ENCODE peak calls at places on chromosomes 3 and 15, in ten cellular contexts. One of them, this sample, is unnamed.

GRCh38 chr3:43243590-43244587 is 42.5 kb upstream of the SNRK start:
- DNase-seq in AG09309: peak
- DNase-seq in iris pigment epithelial cell: no peak
- DNase-seq in OCI-LY7: no peak
- DNase-seq in breast epithelium: no peak
- DNase-seq in stomach: no peak
- DNase-seq in mammary epithelial cell: no peak
- DNase-seq in stimulated activated naive B cell treated with anti-CD40 and anti-IgM and Interleukin-4, amounts not matched to agents 10 μg/mL and 1 μg/mL and 100 μg/mL, for 72 hours: no peak
- DNase-seq in left kidney: no peak
- DNase-seq in fibroblast of pulmonary artery: peak
- DNase-seq in this sample: no peak

GRCh38 chr15:69729167-69729748 is 276.6 kb downstream of the RPLP1 start:
- DNase-seq in fibroblast of pulmonary artery: peak
- DNase-seq in mammary epithelial cell: no peak
- DNase-seq in breast epithelium: no peak
- DNase-seq in iris pigment epithelial cell: peak
- DNase-seq in left kidney: peak
- DNase-seq in stimulated activated naive B cell treated with anti-CD40 and anti-IgM and Interleukin-4, amounts not matched to agents 10 μg/mL and 1 μg/mL and 100 μg/mL, for 72 hours: no peak
- DNase-seq in stomach: peak
- DNase-seq in OCI-LY7: peak
- DNase-seq in AG09309: no peak
- DNase-seq in this sample: peak

GRCh38 chr15:64619880-64620839 is 155.2 kb downstream of the RBPMS2 start:
- DNase-seq in OCI-LY7: no peak
- DNase-seq in fibroblast of pulmonary artery: peak
- DNase-seq in mammary epithelial cell: peak
- DNase-seq in iris pigment epithelial cell: peak
- DNase-seq in stimulated activated naive B cell treated with anti-CD40 and anti-IgM and Interleukin-4, amounts not matched to agents 10 μg/mL and 1 μg/mL and 100 μg/mL, for 72 hours: no peak
- DNase-seq in breast epithelium: no peak
- DNase-seq in stomach: no peak
- DNase-seq in AG09309: peak
- DNase-seq in left kidney: no peak
- DNase-seq in this sample: peak

GRCh38 chr3:63863150-63864007 is at the start of the genes ATXN7 and THOC7:
- DNase-seq in stomach: peak
- DNase-seq in iris pigment epithelial cell: peak
- DNase-seq in OCI-LY7: peak
- DNase-seq in stimulated activated naive B cell treated with anti-CD40 and anti-IgM and Interleukin-4, amounts not matched to agents 10 μg/mL and 1 μg/mL and 100 μg/mL, for 72 hours: peak
- DNase-seq in AG09309: no peak
- DNase-seq in breast epithelium: peak
- DNase-seq in mammary epithelial cell: peak
- DNase-seq in left kidney: peak
- DNase-seq in fibroblast of pulmonary artery: peak
- DNase-seq in this sample: peak

GRCh38 chr15:66228807-66229557 is 24.6 kb downstream of the MEGF11 start:
- DNase-seq in fibroblast of pulmonary artery: no peak
- DNase-seq in breast epithelium: no peak
- DNase-seq in iris pigment epithelial cell: no peak
- DNase-seq in stomach: no peak
- DNase-seq in stimulated activated naive B cell treated with anti-CD40 and anti-IgM and Interleukin-4, amounts not matched to agents 10 μg/mL and 1 μg/mL and 100 μg/mL, for 72 hours: no peak
- DNase-seq in mammary epithelial cell: no peak
- DNase-seq in OCI-LY7: no peak
- DNase-seq in left kidney: no peak
- DNase-seq in AG09309: no peak
- DNase-seq in this sample: no peak

GRCh38 chr3:181558870-181559269 is 152.9 kb upstream of the SOX2 start:
- DNase-seq in OCI-LY7: no peak
- DNase-seq in iris pigment epithelial cell: no peak
- DNase-seq in stomach: no peak
- DNase-seq in left kidney: no peak
- DNase-seq in breast epithelium: no peak
- DNase-seq in fibroblast of pulmonary artery: no peak
- DNase-seq in AG09309: no peak
- DNase-seq in stimulated activated naive B cell treated with anti-CD40 and anti-IgM and Interleukin-4, amounts not matched to agents 10 μg/mL and 1 μg/mL and 100 μg/mL, for 72 hours: no peak
- DNase-seq in mammary epithelial cell: no peak
- DNase-seq in this sample: no peak

GRCh38 chr3:45923755-45924154 is 19.5 kb upstream of the CXCR6 start:
- DNase-seq in mammary epithelial cell: peak
- DNase-seq in AG09309: no peak
- DNase-seq in stimulated activated naive B cell treated with anti-CD40 and anti-IgM and Interleukin-4, amounts not matched to agents 10 μg/mL and 1 μg/mL and 100 μg/mL, for 72 hours: no peak
- DNase-seq in breast epithelium: no peak
- DNase-seq in fibroblast of pulmonary artery: peak
- DNase-seq in left kidney: no peak
- DNase-seq in iris pigment epithelial cell: peak
- DNase-seq in stomach: no peak
- DNase-seq in OCI-LY7: no peak
- DNase-seq in this sample: peak

GRCh38 chr3:82745544-82745943 is 984.1 kb upstream of the GBE1 start:
- DNase-seq in OCI-LY7: no peak
- DNase-seq in left kidney: no peak
- DNase-seq in fibroblast of pulmonary artery: no peak
- DNase-seq in breast epithelium: no peak
- DNase-seq in iris pigment epithelial cell: peak
- DNase-seq in stomach: no peak
- DNase-seq in mammary epithelial cell: peak
- DNase-seq in AG09309: no peak
- DNase-seq in stimulated activated naive B cell treated with anti-CD40 and anti-IgM and Interleukin-4, amounts not matched to agents 10 μg/mL and 1 μg/mL and 100 μg/mL, for 72 hours: no peak
- DNase-seq in this sample: no peak

GRCh38 chr15:100596792-100597191 is 5.2 kb downstream of the LINS1 start:
- DNase-seq in iris pigment epithelial cell: no peak
- DNase-seq in stimulated activated naive B cell treated with anti-CD40 and anti-IgM and Interleukin-4, amounts not matched to agents 10 μg/mL and 1 μg/mL and 100 μg/mL, for 72 hours: peak
- DNase-seq in fibroblast of pulmonary artery: peak
- DNase-seq in AG09309: no peak
- DNase-seq in mammary epithelial cell: peak
- DNase-seq in OCI-LY7: no peak
- DNase-seq in stomach: peak
- DNase-seq in breast epithelium: peak
- DNase-seq in left kidney: peak
- DNase-seq in this sample: peak

GRCh38 chr15:26805470-26805869 is 32.6 kb upstream of the GABRB3 start:
- DNase-seq in left kidney: peak
- DNase-seq in fibroblast of pulmonary artery: no peak
- DNase-seq in stomach: no peak
- DNase-seq in iris pigment epithelial cell: no peak
- DNase-seq in breast epithelium: no peak
- DNase-seq in mammary epithelial cell: no peak
- DNase-seq in AG09309: no peak
- DNase-seq in OCI-LY7: no peak
- DNase-seq in stimulated activated naive B cell treated with anti-CD40 and anti-IgM and Interleukin-4, amounts not matched to agents 10 μg/mL and 1 μg/mL and 100 μg/mL, for 72 hours: no peak
- DNase-seq in this sample: no peak

GRCh38 chr15:66679657-66680108 is 22.4 kb upstream of the SMAD6 start:
- DNase-seq in stimulated activated naive B cell treated with anti-CD40 and anti-IgM and Interleukin-4, amounts not matched to agents 10 μg/mL and 1 μg/mL and 100 μg/mL, for 72 hours: no peak
- DNase-seq in left kidney: peak
- DNase-seq in fibroblast of pulmonary artery: peak
- DNase-seq in stomach: peak
- DNase-seq in mammary epithelial cell: no peak
- DNase-seq in iris pigment epithelial cell: peak
- DNase-seq in AG09309: no peak
- DNase-seq in breast epithelium: no peak
- DNase-seq in OCI-LY7: no peak
- DNase-seq in this sample: no peak

GRCh38 chr15:80152896-80153876 is at the start of gene FAH:
- DNase-seq in stomach: no peak
- DNase-seq in AG09309: no peak
- DNase-seq in left kidney: peak
- DNase-seq in iris pigment epithelial cell: peak
- DNase-seq in fibroblast of pulmonary artery: peak
- DNase-seq in stimulated activated naive B cell treated with anti-CD40 and anti-IgM and Interleukin-4, amounts not matched to agents 10 μg/mL and 1 μg/mL and 100 μg/mL, for 72 hours: no peak
- DNase-seq in mammary epithelial cell: peak
- DNase-seq in breast epithelium: no peak
- DNase-seq in OCI-LY7: peak
- DNase-seq in this sample: peak

GRCh38 chr3:100928638-100929428 is 64.4 kb downstream of the ABI3BP start:
- DNase-seq in mammary epithelial cell: peak
- DNase-seq in OCI-LY7: no peak
- DNase-seq in AG09309: peak
- DNase-seq in breast epithelium: no peak
- DNase-seq in fibroblast of pulmonary artery: peak
- DNase-seq in left kidney: no peak
- DNase-seq in stimulated activated naive B cell treated with anti-CD40 and anti-IgM and Interleukin-4, amounts not matched to agents 10 μg/mL and 1 μg/mL and 100 μg/mL, for 72 hours: no peak
- DNase-seq in stomach: no peak
- DNase-seq in iris pigment epithelial cell: peak
- DNase-seq in this sample: peak

GRCh38 chr15:30649952-30650929 is 24.3 kb downstream of the ARHGAP11B start:
- DNase-seq in stomach: no peak
- DNase-seq in left kidney: no peak
- DNase-seq in fibroblast of pulmonary artery: peak
- DNase-seq in stimulated activated naive B cell treated with anti-CD40 and anti-IgM and Interleukin-4, amounts not matched to agents 10 μg/mL and 1 μg/mL and 100 μg/mL, for 72 hours: peak
- DNase-seq in iris pigment epithelial cell: peak
- DNase-seq in OCI-LY7: peak
- DNase-seq in AG09309: no peak
- DNase-seq in mammary epithelial cell: no peak
- DNase-seq in breast epithelium: no peak
- DNase-seq in this sample: no peak

GRCh38 chr3:53411371-53411770 is 64.0 kb upstream of the DCP1A start:
- DNase-seq in fibroblast of pulmonary artery: no peak
- DNase-seq in stimulated activated naive B cell treated with anti-CD40 and anti-IgM and Interleukin-4, amounts not matched to agents 10 μg/mL and 1 μg/mL and 100 μg/mL, for 72 hours: no peak
- DNase-seq in mammary epithelial cell: no peak
- DNase-seq in AG09309: no peak
- DNase-seq in iris pigment epithelial cell: no peak
- DNase-seq in OCI-LY7: no peak
- DNase-seq in stomach: no peak
- DNase-seq in breast epithelium: no peak
- DNase-seq in left kidney: no peak
- DNase-seq in this sample: no peak

GRCh38 chr15:53644681-53645080 is 114.8 kb downstream of the WDR72 start:
- DNase-seq in mammary epithelial cell: no peak
- DNase-seq in breast epithelium: no peak
- DNase-seq in stomach: no peak
- DNase-seq in OCI-LY7: no peak
- DNase-seq in stimulated activated naive B cell treated with anti-CD40 and anti-IgM and Interleukin-4, amounts not matched to agents 10 μg/mL and 1 μg/mL and 100 μg/mL, for 72 hours: no peak
- DNase-seq in left kidney: no peak
- DNase-seq in iris pigment epithelial cell: no peak
- DNase-seq in fibroblast of pulmonary artery: no peak
- DNase-seq in AG09309: no peak
- DNase-seq in this sample: no peak

GRCh38 chr3:64977308-64978100 is 289.7 kb upstream of the ADAMTS9 start:
- DNase-seq in OCI-LY7: no peak
- DNase-seq in left kidney: no peak
- DNase-seq in mammary epithelial cell: peak
- DNase-seq in stimulated activated naive B cell treated with anti-CD40 and anti-IgM and Interleukin-4, amounts not matched to agents 10 μg/mL and 1 μg/mL and 100 μg/mL, for 72 hours: no peak
- DNase-seq in AG09309: no peak
- DNase-seq in stomach: no peak
- DNase-seq in breast epithelium: no peak
- DNase-seq in iris pigment epithelial cell: peak
- DNase-seq in fibroblast of pulmonary artery: peak
- DNase-seq in this sample: peak

GRCh38 chr15:38894260-38894948 is 329.8 kb upstream of the RASGRP1 start:
- DNase-seq in left kidney: peak
- DNase-seq in AG09309: peak
- DNase-seq in mammary epithelial cell: peak
- DNase-seq in stimulated activated naive B cell treated with anti-CD40 and anti-IgM and Interleukin-4, amounts not matched to agents 10 μg/mL and 1 μg/mL and 100 μg/mL, for 72 hours: no peak
- DNase-seq in breast epithelium: no peak
- DNase-seq in fibroblast of pulmonary artery: peak
- DNase-seq in OCI-LY7: no peak
- DNase-seq in stomach: no peak
- DNase-seq in iris pigment epithelial cell: peak
- DNase-seq in this sample: peak

GRCh38 chr3:123344175-123344908 is 104.5 kb downstream of the ADCY5 start:
- DNase-seq in AG09309: peak
- DNase-seq in breast epithelium: no peak
- DNase-seq in iris pigment epithelial cell: peak
- DNase-seq in OCI-LY7: no peak
- DNase-seq in stomach: no peak
- DNase-seq in mammary epithelial cell: no peak
- DNase-seq in fibroblast of pulmonary artery: peak
- DNase-seq in left kidney: no peak
- DNase-seq in stimulated activated naive B cell treated with anti-CD40 and anti-IgM and Interleukin-4, amounts not matched to agents 10 μg/mL and 1 μg/mL and 100 μg/mL, for 72 hours: no peak
- DNase-seq in this sample: peak

This sample was measured in kidney tubule cell.